ENCODE peak calls at places on chromosomes 4 and X, in four cellular contexts. R, O, U and X are unnamed samples.

GRCh38 chr4:113042502-113042901 is 7.0 kb upstream of the ANK2 start:
- DNase-seq in R (no peak), O (no peak), U (no peak), X (no peak)

GRCh38 chr4:25425361-25425760 is 48.3 kb downstream of the ANAPC4 start:
- DNase-seq in O (no peak), R (no peak), U (no peak), X (no peak)

GRCh38 chr4:186554890-186555827 is at the start of gene MTNR1A:
- DNase-seq in U (no peak), R (no peak), O (no peak), X (peak)

GRCh38 chr4:150982557-150983233 is 32.4 kb downstream of the LRBA start:
- DNase-seq in U (no peak), O (no peak), R (no peak), X (no peak)

GRCh38 chr4:148273501-148273986 is 168.7 kb downstream of the NR3C2 start:
- DNase-seq in O (no peak), U (no peak), R (no peak), X (no peak)

GRCh38 chrX:108582151-108582550 is 142.5 kb downstream of the COL4A5 start:
- DNase-seq in R (no peak), O (peak), U (no peak), X (no peak)

GRCh38 chrX:107712231-107713204 is 63.1 kb downstream of the TSC22D3 start:
- DNase-seq in U (no peak), O (no peak), R (no peak), X (no peak)

GRCh38 chrX:156002517-156002916 is 5.0 kb downstream of the IL9R start:
- DNase-seq in U (peak), O (no peak), R (no peak), X (no peak)

GRCh38 chr4:98993419-98994071 is 2.0 kb upstream of the METAP1 start:
- DNase-seq in U (no peak), O (no peak), R (no peak), X (no peak)

GRCh38 chr4:41455215-41455614 is 82.7 kb upstream of the LIMCH1 start:
- DNase-seq in R (no peak), U (no peak), O (no peak), X (peak)

DNA sequence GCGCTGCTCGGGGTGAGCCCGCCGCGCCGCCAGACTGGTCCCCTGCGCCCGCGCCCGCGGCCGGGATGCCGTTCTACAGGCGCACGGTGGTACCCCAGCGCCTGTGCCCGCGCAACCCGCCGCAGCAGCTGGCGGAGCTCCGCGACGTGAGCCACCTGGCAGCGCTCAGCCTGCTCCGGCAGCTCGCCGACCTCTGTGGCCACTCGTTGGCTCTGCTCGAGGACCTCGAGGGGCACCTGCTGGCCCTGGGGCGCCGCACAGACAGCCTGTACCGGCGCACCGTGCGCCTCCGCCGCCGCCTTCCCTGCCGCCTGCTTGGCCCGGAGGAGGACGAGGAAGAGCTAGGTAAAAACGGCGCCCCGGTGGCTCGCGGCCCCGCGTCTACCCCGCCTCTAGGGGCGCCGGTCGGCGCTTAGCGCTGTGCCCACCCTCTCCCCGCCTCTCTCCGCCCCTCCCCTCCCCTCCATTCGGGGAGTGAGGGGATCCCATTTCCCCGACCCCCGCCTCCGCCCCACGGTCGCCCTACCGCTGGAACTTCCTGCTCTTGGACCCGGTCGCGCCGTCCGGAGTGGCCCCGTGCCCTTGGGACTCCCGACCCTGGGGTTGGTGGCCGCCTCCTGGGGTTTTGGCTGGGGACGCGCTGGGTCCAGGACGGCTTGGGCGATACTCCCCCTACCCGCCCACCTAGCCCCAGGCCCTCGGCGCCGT is 532 bp downstream of the NHSL2 start:
- DNase-seq in R (no peak), O (no peak), U (no peak), X (peak)
- TF ChIP-seq EZH2 in R (no peak), O (no peak), U (no peak), X (no peak)

GRCh38 chr4:55920571-55920970 is 28.2 kb upstream of the CEP135 start:
- DNase-seq in U (no peak), O (no peak), R (no peak), X (no peak)
- TF ChIP-seq REST in U (no peak), O (no peak), R (no peak), X (no peak)

GRCh38 chr4:110629780-110630500 is 7.1 kb upstream of the PITX2 start:
- DNase-seq in O (no peak), R (no peak), U (no peak), X (peak)
- TF ChIP-seq EZH2 in O (no peak), R (no peak), U (no peak), X (no peak)

GRCh38 chr4:74921490-74921889 is 11.4 kb upstream of the PARM1 start:
- DNase-seq in U (no peak), O (no peak), R (no peak), X (no peak)

GRCh38 chr4:74930166-74930565 is 2.8 kb upstream of the PARM1 start:
- DNase-seq in R (no peak), O (no peak), U (no peak), X (no peak)

GRCh38 chr4:74920704-74921103 is 12.2 kb upstream of the PARM1 start:
- DNase-seq in O (no peak), R (no peak), U (no peak), X (no peak)

GRCh38 chr4:74931386-74931785 is 1.5 kb upstream of the PARM1 start:
- DNase-seq in O (no peak), R (no peak), U (no peak), X (no peak)

GRCh38 chr4:74926007-74926406 is 6.9 kb upstream of the PARM1 start:
- DNase-seq in O (no peak), R (no peak), U (no peak), X (peak)
- TF ChIP-seq REST in O (no peak), R (no peak), U (no peak), X (no peak)

DNA sequence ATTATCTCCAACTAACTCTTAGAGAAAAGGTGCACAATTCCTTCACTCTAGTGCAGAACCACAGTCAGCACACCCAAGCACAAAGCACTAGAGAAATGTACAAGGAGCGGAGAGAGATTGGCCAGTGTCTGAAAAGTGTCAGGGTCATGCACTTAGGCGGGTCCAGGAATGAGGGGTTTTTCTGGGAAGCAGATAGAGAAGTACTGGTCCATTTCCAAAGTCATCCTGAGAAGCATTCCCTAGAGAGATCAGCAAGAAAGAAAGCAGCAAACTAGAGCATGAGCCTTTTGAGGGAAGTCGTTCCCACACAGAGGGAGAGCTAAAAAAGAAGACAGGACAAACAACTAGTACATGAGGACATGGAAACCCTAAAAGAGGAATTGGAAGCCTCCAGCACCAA is 168.1 kb upstream of the MAP3K15 start:
- DNase-seq in O (no peak), U (no peak), R (no peak), X (no peak)
- TF ChIP-seq EZH2 in O (no peak), U (no peak), R (no peak), X (no peak)